ENCODE peak calls at places on chromosomes 12 and 14, in four cellular contexts. One of them, this sample, is unnamed.

GRCh38 chr14:97620071-97620470 is 822.9 kb downstream of the VRK1 start:
- DNase-seq in cardiac muscle cell: no peak
- DNase-seq in OCI-LY7: no peak
- DNase-seq in MM.1S: no peak
- DNase-seq in this sample: no peak

GRCh38 chr14:93536945-93537344 is 106.2 kb downstream of the UNC79 start:
- DNase-seq in OCI-LY7: no peak
- DNase-seq in cardiac muscle cell: no peak
- DNase-seq in MM.1S: no peak
- DNase-seq in this sample: no peak

GRCh38 chr14:36556811-36557433 is 25.5 kb downstream of the NKX2-8 start:
- DNase-seq in MM.1S: no peak
- DNase-seq in cardiac muscle cell: peak; percentile 26
- DNase-seq in OCI-LY7: peak; percentile 30
- DNase-seq in this sample: no peak

GRCh38 chr12:102567031-102567985 is 86.9 kb upstream of the IGF1 start:
- DNase-seq in cardiac muscle cell: peak; percentile 52
- DNase-seq in OCI-LY7: no peak
- DNase-seq in MM.1S: no peak
- DNase-seq in this sample: no peak

GRCh38 chr14:101715209-101716076 is 46.1 kb upstream of the PPP2R5C start:
- DNase-seq in OCI-LY7: no peak
- DNase-seq in MM.1S: no peak
- DNase-seq in cardiac muscle cell: no peak
- DNase-seq in this sample: no peak

GRCh38 chr12:116662612-116663144 is 75.2 kb downstream of the SPRING1 start:
- DNase-seq in MM.1S: no peak
- DNase-seq in cardiac muscle cell: peak; percentile 35
- DNase-seq in OCI-LY7: no peak
- DNase-seq in this sample: no peak

GRCh38 chr12:29241821-29242591 is 92.9 kb downstream of the FAR2 start:
- DNase-seq in cardiac muscle cell: peak; percentile 87
- DNase-seq in MM.1S: no peak
- DNase-seq in OCI-LY7: no peak
- DNase-seq in this sample: no peak

GRCh38 chr12:73798523-73798922 is 739.1 kb upstream of the ATXN7L3B start:
- DNase-seq in cardiac muscle cell: no peak
- DNase-seq in MM.1S: no peak
- DNase-seq in OCI-LY7: no peak
- DNase-seq in this sample: no peak

GRCh38 chr14:33704486-33704885 is 246.4 kb downstream of the EGLN3 start:
- DNase-seq in MM.1S: no peak
- DNase-seq in OCI-LY7: no peak
- DNase-seq in cardiac muscle cell: no peak
- DNase-seq in this sample: no peak

GRCh38 chr12:57744194-57744776 is 554 bp upstream of the TSPAN31 start:
- DNase-seq in cardiac muscle cell: no peak
- DNase-seq in OCI-LY7: peak; percentile 30
- DNase-seq in MM.1S: peak; percentile 51
- DNase-seq in this sample: peak; percentile 48

GRCh38 chr14:70708717-70709570 is 67.2 kb downstream of the TTC9 start:
- DNase-seq in cardiac muscle cell: no peak
- DNase-seq in MM.1S: no peak
- DNase-seq in OCI-LY7: no peak
- DNase-seq in this sample: no peak

GRCh38 chr12:89671469-89671868 is 37.2 kb downstream of the ATP2B1 start:
- DNase-seq in OCI-LY7: no peak
- DNase-seq in MM.1S: no peak
- DNase-seq in cardiac muscle cell: peak; percentile 74
- DNase-seq in this sample: no peak

GRCh38 chr14:103562135-103562384 is 397 bp downstream of the BAG5 start:
- DNase-seq in MM.1S: no peak
- DNase-seq in OCI-LY7: peak; percentile 57
- DNase-seq in cardiac muscle cell: no peak
- DNase-seq in this sample: no peak

GRCh38 chr14:83575301-83575700 is 1954.6 kb upstream of the FLRT2 start:
- DNase-seq in MM.1S: no peak
- DNase-seq in OCI-LY7: no peak
- DNase-seq in cardiac muscle cell: no peak
- DNase-seq in this sample: no peak

GRCh38 chr14:88911811-88912210 is 87.4 kb downstream of the TTC8 start:
- DNase-seq in MM.1S: no peak
- DNase-seq in OCI-LY7: no peak
- DNase-seq in cardiac muscle cell: no peak
- DNase-seq in this sample: no peak

GRCh38 chr12:103924761-103925641 is 5.2 kb upstream of the HSP90B1 start:
- DNase-seq in OCI-LY7: no peak
- DNase-seq in MM.1S: peak; percentile 34
- DNase-seq in cardiac muscle cell: peak; percentile 80
- DNase-seq in this sample: no peak

GRCh38 chr12:388547-389137 is 478 bp downstream of the KDM5A start:
- DNase-seq in cardiac muscle cell: peak; percentile 29
- DNase-seq in MM.1S: peak; percentile 39
- DNase-seq in OCI-LY7: peak; percentile 75
- DNase-seq in this sample: no peak

GRCh38 chr12:77847665-77848431 is 17.2 kb downstream of the NAV3 start:
- DNase-seq in MM.1S: peak; percentile 34
- DNase-seq in OCI-LY7: peak; percentile 85
- DNase-seq in cardiac muscle cell: peak; percentile 77
- DNase-seq in this sample: no peak

GRCh38 chr12:109542876-109543275 is 30.4 kb downstream of the MMAB start:
- DNase-seq in cardiac muscle cell: no peak
- DNase-seq in OCI-LY7: no peak
- DNase-seq in MM.1S: no peak
- DNase-seq in this sample: no peak

GRCh38 chr14:101561897-101562490 is 699 bp downstream of the DIO3 start:
- DNase-seq in MM.1S: no peak
- DNase-seq in OCI-LY7: no peak
- DNase-seq in cardiac muscle cell: no peak
- DNase-seq in this sample: no peak

GRCh38 chr14:63717704-63718103 is 10.2 kb downstream of the SGPP1 start:
- DNase-seq in MM.1S: peak; percentile 12
- DNase-seq in OCI-LY7: peak; percentile 67
- DNase-seq in cardiac muscle cell: peak; percentile 36
- DNase-seq in this sample: no peak

GRCh38 chr14:65585216-65585615 is 172.7 kb downstream of the FUT8 start:
- DNase-seq in OCI-LY7: no peak
- DNase-seq in MM.1S: no peak
- DNase-seq in cardiac muscle cell: no peak
- DNase-seq in this sample: no peak

GRCh38 chr14:105577339-105577861 is 51.0 kb downstream of the TMEM121 start:
- DNase-seq in cardiac muscle cell: no peak
- DNase-seq in MM.1S: no peak
- DNase-seq in OCI-LY7: peak; percentile 68
- DNase-seq in this sample: no peak

GRCh38 chr14:89302396-89302950 is 114.6 kb downstream of the FOXN3 start:
- DNase-seq in cardiac muscle cell: no peak
- DNase-seq in OCI-LY7: no peak
- DNase-seq in MM.1S: no peak
- DNase-seq in this sample: no peak

GRCh38 chr14:102164241-102164641 is 24.5 kb downstream of the WDR20 start:
- DNase-seq in cardiac muscle cell: peak; percentile 52
- DNase-seq in MM.1S: no peak
- DNase-seq in OCI-LY7: no peak
- DNase-seq in this sample: no peak

GRCh38 chr12:132075026-132075713 is 68.9 kb downstream of the DDX51 start:
- DNase-seq in cardiac muscle cell: no peak
- DNase-seq in OCI-LY7: no peak
- DNase-seq in MM.1S: no peak
- DNase-seq in this sample: no peak

GRCh38 chr14:36818212-36818611 is 156.6 kb downstream of the PAX9 start:
- DNase-seq in cardiac muscle cell: no peak
- DNase-seq in MM.1S: no peak
- DNase-seq in OCI-LY7: no peak
- DNase-seq in this sample: no peak

GRCh38 chr12:107515446-107515958 is 170.1 kb upstream of the PWP1 start:
- DNase-seq in OCI-LY7: no peak
- DNase-seq in MM.1S: peak; percentile 22
- DNase-seq in cardiac muscle cell: peak; percentile 67
- DNase-seq in this sample: no peak

GRCh38 chr14:31360919-31361662 is 59.3 kb downstream of the HEATR5A start:
- DNase-seq in cardiac muscle cell: no peak
- DNase-seq in MM.1S: no peak
- DNase-seq in OCI-LY7: no peak
- DNase-seq in this sample: no peak

GRCh38 chr12:1573960-1574862 is 20.2 kb downstream of the FBXL14 start:
- DNase-seq in cardiac muscle cell: no peak
- DNase-seq in OCI-LY7: no peak
- DNase-seq in MM.1S: no peak
- DNase-seq in this sample: no peak

GRCh38 chr14:91059576-91060471 is 617 bp downstream of the RPS6KA5 start:
- DNase-seq in MM.1S: peak; percentile 37
- DNase-seq in cardiac muscle cell: peak; percentile 6
- DNase-seq in OCI-LY7: peak; percentile 76
- DNase-seq in this sample: no peak

GRCh38 chr14:50070230-50070629 is 46.1 kb downstream of the VCPKMT start:
- DNase-seq in MM.1S: no peak
- DNase-seq in OCI-LY7: no peak
- DNase-seq in cardiac muscle cell: no peak
- DNase-seq in this sample: no peak

GRCh38 chr12:19848426-19848825 is 409.1 kb downstream of the AEBP2 start:
- DNase-seq in MM.1S: no peak
- DNase-seq in cardiac muscle cell: peak; percentile 59
- DNase-seq in OCI-LY7: no peak
- DNase-seq in this sample: no peak

GRCh38 chr12:19849208-19849607 is 409.9 kb downstream of the AEBP2 start:
- DNase-seq in cardiac muscle cell: no peak
- DNase-seq in OCI-LY7: no peak
- DNase-seq in MM.1S: no peak
- DNase-seq in this sample: no peak

GRCh38 chr12:19847294-19848059 is 408.2 kb downstream of the AEBP2 start:
- DNase-seq in MM.1S: peak; percentile 24
- DNase-seq in OCI-LY7: peak; percentile 2
- DNase-seq in cardiac muscle cell: peak; percentile 96
- DNase-seq in this sample: no peak

GRCh38 chr12:19844224-19844623 is 404.9 kb downstream of the AEBP2 start:
- DNase-seq in OCI-LY7: no peak
- DNase-seq in MM.1S: no peak
- DNase-seq in cardiac muscle cell: no peak
- DNase-seq in this sample: no peak

GRCh38 chr12:19846561-19846960 is 407.3 kb downstream of the AEBP2 start:
- DNase-seq in cardiac muscle cell: peak; percentile 82
- DNase-seq in MM.1S: no peak
- DNase-seq in OCI-LY7: no peak
- DNase-seq in this sample: no peak
- H3K27ac ChIP-seq in cardiac muscle cell: peak overlapping the region; percentile 19
- H3K27ac ChIP-seq in MM.1S: no peak overlapping the region
- H3K27ac ChIP-seq in OCI-LY7: no peak overlapping the region
- H3K27ac ChIP-seq in this sample: peak overlapping the region; percentile 52

GRCh38 chr12:11741434-11742092 is 92.1 kb downstream of the ETV6 start:
- DNase-seq in OCI-LY7: no peak
- DNase-seq in MM.1S: no peak
- DNase-seq in cardiac muscle cell: no peak
- DNase-seq in this sample: no peak
- H3K27ac ChIP-seq in OCI-LY7: no peak overlapping the region
- H3K27ac ChIP-seq in MM.1S: no peak overlapping the region
- H3K27ac ChIP-seq in cardiac muscle cell: no peak overlapping the region
- H3K27ac ChIP-seq in this sample: no peak overlapping the region

DNA sequence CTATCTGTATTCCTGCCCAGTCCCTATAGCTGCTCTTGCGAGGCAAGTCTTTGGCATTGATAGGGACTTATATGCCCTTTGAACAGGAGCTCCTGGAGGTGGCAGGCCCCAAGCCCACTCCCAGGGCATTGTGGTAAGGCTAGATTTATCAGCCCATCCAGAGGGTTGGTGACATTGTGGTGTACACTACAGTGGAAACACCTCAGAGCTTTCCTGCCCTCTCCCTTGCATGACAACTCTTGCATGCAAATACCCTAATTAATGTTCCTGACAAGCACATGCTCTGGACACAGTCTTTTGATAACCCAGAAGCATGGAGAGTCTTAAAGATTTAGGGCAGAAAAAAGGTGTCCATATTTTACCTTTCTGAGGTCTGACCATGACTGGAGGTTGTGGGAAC is 815 bp upstream of the RIPK3 start:
- DNase-seq in OCI-LY7: no peak
- DNase-seq in MM.1S: no peak
- DNase-seq in cardiac muscle cell: no peak
- DNase-seq in this sample: no peak
- H3K27ac ChIP-seq in OCI-LY7: no peak overlapping the region
- H3K27ac ChIP-seq in MM.1S: no peak overlapping the region
- H3K27ac ChIP-seq in cardiac muscle cell: no peak overlapping the region
- H3K27ac ChIP-seq in this sample: no peak overlapping the region

DNA sequence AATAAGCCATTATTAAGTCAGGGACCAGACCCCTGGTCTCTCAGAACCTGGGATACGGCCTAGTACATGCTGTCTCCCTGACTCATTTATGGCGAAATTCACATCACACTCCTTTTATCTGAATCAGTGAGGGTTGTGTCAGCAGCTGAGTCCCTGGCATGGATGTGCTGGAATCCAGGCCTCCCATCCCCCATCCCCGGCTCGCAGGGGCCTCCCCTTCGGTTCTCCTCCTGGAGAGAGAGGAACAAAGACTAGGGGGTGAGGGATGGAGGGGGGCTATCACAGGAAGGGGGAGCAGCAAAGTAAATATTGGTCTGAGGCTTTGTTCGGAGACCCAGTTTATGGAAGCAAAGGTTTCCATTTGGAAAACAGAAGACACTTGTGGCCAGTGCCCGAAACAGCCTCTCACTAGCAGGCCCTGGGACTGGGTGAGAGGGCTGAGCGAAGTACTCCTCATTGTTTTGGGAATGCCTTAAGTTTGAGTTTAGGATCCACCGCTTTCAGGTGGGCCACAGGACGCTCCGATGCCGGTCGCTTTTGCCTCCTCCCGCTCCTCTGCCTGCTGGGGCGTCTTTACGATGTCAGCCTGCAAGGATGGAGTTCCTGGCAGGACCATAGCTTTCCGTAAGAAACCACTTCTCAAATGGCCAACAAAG is 145.0 kb downstream of the PRKCH start:
- DNase-seq in MM.1S: no peak
- DNase-seq in cardiac muscle cell: peak; percentile 99
- DNase-seq in OCI-LY7: no peak
- DNase-seq in this sample: no peak
- H3K27ac ChIP-seq in MM.1S: no peak overlapping the region
- H3K27ac ChIP-seq in cardiac muscle cell: peak overlapping the region; percentile 79
- H3K27ac ChIP-seq in OCI-LY7: no peak overlapping the region
- H3K27ac ChIP-seq in this sample: peak overlapping the region; percentile 27

DNA sequence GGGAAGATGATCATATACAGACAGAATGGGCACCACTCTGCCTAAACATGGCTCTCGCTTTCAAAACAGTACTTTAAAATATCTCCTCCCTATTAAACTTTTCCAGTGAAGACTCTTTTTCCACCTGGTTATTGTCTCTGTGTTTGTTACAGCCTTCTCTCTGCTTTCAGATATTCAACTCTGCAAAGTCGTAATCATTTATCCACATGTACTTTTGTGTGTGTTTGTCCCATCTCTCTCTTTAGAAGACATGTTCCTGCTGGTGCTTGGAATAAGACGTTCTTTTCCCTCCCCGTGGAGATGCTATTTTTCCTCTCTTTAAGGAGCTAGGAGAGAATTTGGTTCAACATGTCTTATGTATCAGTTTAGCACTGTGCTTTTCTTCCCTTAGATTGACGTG is 45.1 kb downstream of the ETV6 start:
- DNase-seq in MM.1S: no peak
- DNase-seq in OCI-LY7: no peak
- DNase-seq in cardiac muscle cell: no peak
- DNase-seq in this sample: no peak
- H3K27ac ChIP-seq in MM.1S: no peak overlapping the region
- H3K27ac ChIP-seq in OCI-LY7: no peak overlapping the region
- H3K27ac ChIP-seq in cardiac muscle cell: no peak overlapping the region
- H3K27ac ChIP-seq in this sample: peak overlapping the region; percentile 54

This sample was measured in esophagus squamous epithelium.